ENCODE peak calls at places on chromosomes 13 and 19, in four cellular contexts. One of them, this sample, is unnamed. For H3K4me1, the result is how much of the 10 kb centered on the place peaks cover.

GRCh38 chr19:42606660-42607351 is 12.1 kb upstream of the CEACAM8 start:
- DNase-seq in pancreas: peak
- DNase-seq in lung: peak
- DNase-seq in SK-N-SH: peak
- DNase-seq in this sample: peak

GRCh38 chr13:97328222-97328790 is 105.7 kb upstream of the RAP2A start:
- DNase-seq in lung: no peak
- DNase-seq in SK-N-SH: no peak
- DNase-seq in pancreas: no peak
- DNase-seq in this sample: peak

GRCh38 chr13:65855276-65855675 is 1374.9 kb downstream of the PCDH9 start:
- DNase-seq in pancreas: no peak
- DNase-seq in SK-N-SH: no peak
- DNase-seq in lung: no peak
- DNase-seq in this sample: no peak

GRCh38 chr19:7658219-7658686 is 10.6 kb upstream of the RETN start:
- DNase-seq in SK-N-SH: no peak
- DNase-seq in lung: no peak
- DNase-seq in pancreas: no peak
- DNase-seq in this sample: no peak

GRCh38 chr13:44437356-44438233 is 64.0 kb downstream of the SERP2 start:
- DNase-seq in pancreas: no peak
- DNase-seq in lung: no peak
- DNase-seq in SK-N-SH: no peak
- DNase-seq in this sample: peak

GRCh38 chr13:96011291-96011875 is 41.8 kb downstream of the UGGT2 start:
- DNase-seq in lung: no peak
- DNase-seq in SK-N-SH: no peak
- DNase-seq in pancreas: no peak
- DNase-seq in this sample: no peak

GRCh38 chr13:32582281-32582680 is 4.0 kb upstream of the PDS5B start:
- DNase-seq in pancreas: no peak
- DNase-seq in lung: no peak
- DNase-seq in SK-N-SH: no peak
- DNase-seq in this sample: no peak

GRCh38 chr19:24054044-24054935 is 32.7 kb upstream of the ZNF254 start:
- DNase-seq in pancreas: no peak
- DNase-seq in lung: no peak
- DNase-seq in SK-N-SH: no peak
- DNase-seq in this sample: no peak

GRCh38 chr19:33194884-33195710 is 967 bp downstream of the LRP3 start:
- DNase-seq in pancreas: peak
- DNase-seq in SK-N-SH: peak
- DNase-seq in lung: no peak
- DNase-seq in this sample: no peak

GRCh38 chr13:20173121-20173746 is 12.4 kb upstream of the GJA3 start:
- DNase-seq in pancreas: no peak
- DNase-seq in lung: no peak
- DNase-seq in SK-N-SH: no peak
- DNase-seq in this sample: no peak

GRCh38 chr13:20177049-20177831 is 15.5 kb downstream of the GJB2 start:
- DNase-seq in lung: no peak
- DNase-seq in pancreas: no peak
- DNase-seq in SK-N-SH: no peak
- DNase-seq in this sample: no peak

GRCh38 chr13:20174656-20175405 is 14.0 kb upstream of the GJA3 start:
- DNase-seq in SK-N-SH: no peak
- DNase-seq in lung: peak
- DNase-seq in pancreas: peak
- DNase-seq in this sample: peak

GRCh38 chr13:20175907-20176652 is 15.2 kb upstream of the GJA3 start:
- DNase-seq in pancreas: no peak
- DNase-seq in lung: no peak
- DNase-seq in SK-N-SH: no peak
- DNase-seq in this sample: no peak

GRCh38 chr13:20175406-20175794 is 14.5 kb upstream of the GJA3 start:
- DNase-seq in SK-N-SH: no peak
- DNase-seq in lung: no peak
- DNase-seq in pancreas: no peak
- DNase-seq in this sample: no peak
- H3K4me1 ChIP-seq in SK-N-SH: under half
- H3K4me1 ChIP-seq in lung: under half
- H3K4me1 ChIP-seq in pancreas: under half
- H3K4me1 ChIP-seq in this sample: under half

GRCh38 chr19:38690146-38690545 is 42.7 kb downstream of the ACTN4 start:
- DNase-seq in pancreas: no peak
- DNase-seq in lung: no peak
- DNase-seq in SK-N-SH: no peak
- DNase-seq in this sample: no peak

GRCh38 chr19:38693380-38694223 is 46.2 kb downstream of the ACTN4 start:
- DNase-seq in pancreas: no peak
- DNase-seq in SK-N-SH: no peak
- DNase-seq in lung: no peak
- DNase-seq in this sample: peak

GRCh38 chr19:38691938-38692457 is 44.5 kb downstream of the ACTN4 start:
- DNase-seq in SK-N-SH: peak
- DNase-seq in lung: peak
- DNase-seq in pancreas: no peak
- DNase-seq in this sample: peak

GRCh38 chr19:38690832-38691231 is 43.4 kb downstream of the ACTN4 start:
- DNase-seq in pancreas: no peak
- DNase-seq in lung: no peak
- DNase-seq in SK-N-SH: no peak
- DNase-seq in this sample: no peak

DNA sequence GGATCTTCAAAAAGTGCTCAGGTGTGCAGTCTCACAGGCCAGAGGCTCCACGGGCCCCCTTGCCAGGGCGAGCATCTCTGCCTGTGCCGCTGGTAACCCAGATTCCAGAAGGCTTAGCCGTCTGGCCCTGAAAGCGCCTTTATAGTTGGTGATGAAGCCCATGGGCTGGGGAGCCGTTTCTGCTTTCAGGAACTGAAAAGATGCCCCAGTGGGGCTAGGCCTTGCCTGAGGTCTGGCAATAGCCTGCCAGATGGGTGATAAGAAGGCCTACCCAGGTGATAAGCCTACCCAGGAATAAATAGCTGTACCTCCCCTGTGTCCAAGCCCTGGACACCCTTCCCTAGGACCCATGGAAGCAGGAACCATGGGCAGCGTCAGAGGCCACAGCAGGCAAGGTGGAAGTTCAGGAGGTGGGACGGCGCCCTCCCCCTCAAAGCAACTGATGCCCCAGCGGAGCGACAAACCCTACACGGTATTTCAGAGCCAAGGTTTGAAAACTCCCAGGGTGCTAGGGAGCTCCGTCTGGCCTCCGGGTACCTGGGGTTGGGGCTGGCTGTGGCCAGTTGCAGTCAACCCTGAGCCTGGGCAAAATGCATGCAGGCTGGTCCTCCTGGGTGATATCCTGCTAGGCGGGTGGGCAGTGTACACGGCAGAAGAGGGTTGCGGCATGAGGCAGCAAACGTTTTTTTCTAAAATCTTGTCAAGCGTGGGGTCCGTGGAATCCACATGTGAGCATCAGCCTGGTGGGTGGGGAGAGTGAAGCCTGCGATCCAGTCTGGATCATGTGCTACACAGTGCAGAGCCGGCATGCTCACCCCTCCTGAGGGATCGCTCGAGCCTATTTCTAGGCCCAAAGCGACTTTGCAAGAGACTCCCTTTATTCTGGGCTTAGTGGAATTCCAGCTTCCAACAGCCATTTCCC is 45.3 kb downstream of the ACTN4 start:
- DNase-seq in lung: no peak
- DNase-seq in SK-N-SH: peak
- DNase-seq in pancreas: no peak
- DNase-seq in this sample: no peak
- H3K4me1 ChIP-seq in lung: under half
- H3K4me1 ChIP-seq in SK-N-SH: half or more
- H3K4me1 ChIP-seq in pancreas: under half
- H3K4me1 ChIP-seq in this sample: half or more

GRCh38 chr13:30866692-30867669 is 39.1 kb upstream of the MEDAG start:
- DNase-seq in lung: no peak
- DNase-seq in SK-N-SH: peak
- DNase-seq in pancreas: no peak
- DNase-seq in this sample: no peak
- H3K4me1 ChIP-seq in lung: under half
- H3K4me1 ChIP-seq in SK-N-SH: under half
- H3K4me1 ChIP-seq in pancreas: under half
- H3K4me1 ChIP-seq in this sample: half or more

GRCh38 chr19:3100747-3101730 is 6.9 kb downstream of the GNA11 start:
- DNase-seq in pancreas: no peak
- DNase-seq in SK-N-SH: no peak
- DNase-seq in lung: no peak
- DNase-seq in this sample: no peak
- H3K4me1 ChIP-seq in pancreas: under half
- H3K4me1 ChIP-seq in SK-N-SH: under half
- H3K4me1 ChIP-seq in lung: under half
- H3K4me1 ChIP-seq in this sample: under half